ENCODE peak calls at places on chromosomes 3 and 15, in ten cellular contexts. N is osteoblast; Z is trophoblast cell; Y is adrenal gland; B is HepG2; O is neuronal stem cell; F is CD4-positive, CD25-positive, alpha-beta regulatory T cell; S is pancreas; G is effector memory CD4-positive, alpha-beta T cell; U is heart left ventricle. M is an unnamed sample.

GRCh38 chr3:59006791-59007517 is 42.9 kb downstream of the CFAP20DC start:
- DNase-seq in N (no peak), Z (no peak), Y (peak; percentile 51), B (no peak), O (no peak), F (no peak), S (peak; percentile 39), G (no peak), U (peak; percentile 48), M (no peak)

GRCh38 chr3:192433704-192434103 is 293.6 kb downstream of the FGF12 start:
- DNase-seq in N (no peak), Z (no peak), Y (no peak), B (no peak), O (no peak), F (no peak), S (peak; percentile 48), G (no peak), U (no peak), M (no peak)

GRCh38 chr15:74378853-74379252 is 11.4 kb upstream of the CYP11A1 start:
- DNase-seq in N (peak; percentile 80), Z (peak; percentile 99), Y (no peak), B (no peak), O (no peak), F (peak; percentile 16), S (no peak), G (no peak), U (no peak), M (no peak)

GRCh38 chr15:29364429-29365078 is 94.9 kb upstream of the NSMCE3 start:
- DNase-seq in N (peak; percentile 90), Z (peak; percentile 34), Y (no peak), B (peak; percentile 4), O (no peak), F (no peak), S (no peak), G (no peak), U (no peak), M (no peak)

GRCh38 chr3:3800685-3801509 is 1.7 kb downstream of the LRRN1 start:
- DNase-seq in N (no peak), Z (peak; percentile 13), Y (no peak), B (no peak), O (peak; percentile 32), F (no peak), S (peak; percentile 40), G (no peak), U (peak; percentile 68), M (no peak)

GRCh38 chr3:189262746-189263145 is 91.0 kb downstream of the TPRG1 start:
- DNase-seq in N (no peak), Z (no peak), Y (no peak), B (no peak), O (no peak), F (no peak), S (no peak), G (no peak), U (peak; percentile 60), M (no peak)

GRCh38 chr15:77018796-77019475 is 24.0 kb downstream of the PSTPIP1 start:
- DNase-seq in N (no peak), Z (no peak), Y (no peak), B (no peak), O (no peak), F (no peak), S (no peak), G (no peak), U (peak; percentile 37), M (no peak)

GRCh38 chr3:137692803-137693431 is 71.2 kb upstream of the SOX14 start:
- DNase-seq in N (no peak), Z (peak; percentile 73), Y (peak; percentile 31), B (peak; percentile 31), O (peak; percentile 45), F (no peak), S (no peak), G (no peak), U (no peak), M (no peak)

GRCh38 chr3:185763347-185764010 is 61.4 kb downstream of the IGF2BP2 start:
- DNase-seq in N (no peak), Z (peak; percentile 92), Y (no peak), B (no peak), O (no peak), F (no peak), S (no peak), G (no peak), U (no peak), M (no peak)

GRCh38 chr3:185760550-185760949 is 64.3 kb downstream of the IGF2BP2 start:
- DNase-seq in N (peak; percentile 30), Z (peak; percentile 33), Y (no peak), B (no peak), O (no peak), F (no peak), S (no peak), G (no peak), U (no peak), M (no peak)

GRCh38 chr3:185766645-185767323 is 58.1 kb downstream of the IGF2BP2 start:
- DNase-seq in N (no peak), Z (peak; percentile 64), Y (no peak), B (no peak), O (no peak), F (no peak), S (no peak), G (no peak), U (no peak), M (no peak)

GRCh38 chr3:185767324-185767688 is 57.5 kb downstream of the IGF2BP2 start:
- DNase-seq in N (no peak), Z (no peak), Y (no peak), B (no peak), O (no peak), F (no peak), S (no peak), G (no peak), U (no peak), M (no peak)

DNA sequence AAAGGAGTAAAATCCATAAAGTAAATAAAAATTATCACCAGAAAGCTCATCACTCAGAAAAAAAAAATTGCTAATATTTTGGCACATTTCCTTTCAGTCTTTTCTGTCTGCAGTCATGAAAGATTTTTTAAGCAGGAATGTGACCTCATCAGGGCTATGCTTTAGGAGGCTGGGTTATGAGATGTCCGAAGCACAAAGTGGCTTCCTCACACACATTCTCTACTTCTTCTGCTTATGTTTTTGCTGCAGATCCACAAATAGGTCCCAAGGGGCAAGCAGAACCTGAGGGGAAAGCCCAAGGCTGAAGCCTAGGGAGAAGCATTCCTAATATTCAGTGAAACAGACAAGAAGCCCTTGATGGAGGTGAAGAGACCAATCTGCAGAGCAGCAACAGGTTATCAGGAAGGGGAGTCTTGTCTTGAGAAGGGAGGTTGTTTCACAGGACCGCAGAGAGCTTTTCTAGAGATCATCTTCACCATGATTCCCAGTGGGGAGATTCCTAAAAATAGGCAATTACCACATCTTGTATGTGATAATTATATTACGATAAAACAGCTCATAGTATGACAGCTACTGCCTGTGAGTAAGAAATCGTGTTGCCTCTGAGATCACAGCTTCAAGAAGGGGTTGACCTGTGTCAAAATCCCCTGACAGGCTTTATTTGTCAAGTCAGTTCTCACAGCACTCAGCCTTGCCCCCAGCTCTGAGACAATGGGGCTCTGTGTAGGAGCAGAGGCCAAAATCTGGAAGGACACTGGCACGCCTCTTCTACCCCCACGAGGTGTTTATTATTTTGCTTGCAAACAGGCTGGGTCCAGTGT is 60.5 kb downstream of the IGF2BP2 start:
- DNase-seq in N (no peak), Z (peak; percentile 34), Y (no peak), B (no peak), O (peak; percentile 32), F (no peak), S (no peak), G (no peak), U (no peak), M (no peak)
- H3K27ac ChIP-seq in N (peak overlapping the region; percentile 84), Z (no peak overlapping the region), Y (peak overlapping the region; percentile 70), B (no peak overlapping the region), O (no peak overlapping the region), F (no peak overlapping the region), S (peak overlapping the region; percentile 8), G (no peak overlapping the region), U (peak overlapping the region; percentile 30), M (no peak overlapping the region)

DNA sequence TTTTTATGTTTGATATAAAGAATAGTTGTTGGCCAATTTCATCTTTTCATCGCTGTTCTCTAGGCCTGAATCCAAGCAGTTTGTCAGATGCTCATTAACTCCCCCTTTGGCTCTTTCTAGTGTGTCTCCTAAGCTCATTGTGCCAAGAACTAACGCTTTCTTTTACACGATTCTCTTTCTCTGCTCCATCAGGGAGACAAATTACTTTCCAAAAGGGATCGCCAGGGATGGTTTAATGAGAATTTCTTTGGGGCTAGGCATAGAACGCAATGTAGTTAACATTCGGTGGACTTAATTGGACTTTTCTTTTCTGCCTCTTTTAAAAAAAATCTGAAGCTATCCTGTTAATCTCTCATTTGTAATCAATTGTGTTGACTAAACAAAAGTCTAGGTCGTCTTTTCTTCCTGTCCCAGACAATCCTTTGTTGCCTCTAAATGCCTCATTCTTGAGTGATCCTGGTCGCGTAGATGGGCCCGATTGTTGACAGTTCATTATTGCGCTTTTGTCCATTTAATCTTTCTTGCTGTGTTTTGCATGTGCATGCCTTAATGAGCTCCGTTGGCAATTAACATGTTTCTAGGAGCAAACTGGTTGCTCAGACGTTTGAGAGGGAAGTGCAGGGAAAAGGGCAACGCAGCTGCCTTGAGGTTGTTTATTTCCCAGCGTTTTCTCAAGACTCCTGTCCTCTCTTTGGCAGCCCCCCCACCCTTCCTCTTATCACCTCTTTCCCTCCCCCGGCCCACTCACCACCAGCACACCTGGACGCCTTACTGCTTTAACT is 7.8 kb downstream of the FEZF2 start:
- DNase-seq in N (no peak), Z (no peak), Y (no peak), B (no peak), O (peak; percentile 97), F (no peak), S (no peak), G (no peak), U (no peak), M (no peak)
- H3K4me3 ChIP-seq in N (no peak overlapping the region), Z (no peak overlapping the region), Y (no peak overlapping the region), B (no peak overlapping the region), O (no peak overlapping the region), F (no peak overlapping the region), S (no peak overlapping the region), G (no peak overlapping the region), U (no peak overlapping the region), M (no peak overlapping the region)

GRCh38 chr3:111605493-111605892 is 10.3 kb upstream of the ZBED2 start:
- DNase-seq in N (no peak), Z (no peak), Y (no peak), B (no peak), O (no peak), F (no peak), S (no peak), G (no peak), U (no peak), M (no peak)
- H3K27ac ChIP-seq in N (peak overlapping the region; percentile 22), Z (no peak overlapping the region), Y (no peak overlapping the region), B (no peak overlapping the region), O (no peak overlapping the region), F (no peak overlapping the region), S (no peak overlapping the region), G (no peak overlapping the region), U (no peak overlapping the region), M (no peak overlapping the region)

DNA sequence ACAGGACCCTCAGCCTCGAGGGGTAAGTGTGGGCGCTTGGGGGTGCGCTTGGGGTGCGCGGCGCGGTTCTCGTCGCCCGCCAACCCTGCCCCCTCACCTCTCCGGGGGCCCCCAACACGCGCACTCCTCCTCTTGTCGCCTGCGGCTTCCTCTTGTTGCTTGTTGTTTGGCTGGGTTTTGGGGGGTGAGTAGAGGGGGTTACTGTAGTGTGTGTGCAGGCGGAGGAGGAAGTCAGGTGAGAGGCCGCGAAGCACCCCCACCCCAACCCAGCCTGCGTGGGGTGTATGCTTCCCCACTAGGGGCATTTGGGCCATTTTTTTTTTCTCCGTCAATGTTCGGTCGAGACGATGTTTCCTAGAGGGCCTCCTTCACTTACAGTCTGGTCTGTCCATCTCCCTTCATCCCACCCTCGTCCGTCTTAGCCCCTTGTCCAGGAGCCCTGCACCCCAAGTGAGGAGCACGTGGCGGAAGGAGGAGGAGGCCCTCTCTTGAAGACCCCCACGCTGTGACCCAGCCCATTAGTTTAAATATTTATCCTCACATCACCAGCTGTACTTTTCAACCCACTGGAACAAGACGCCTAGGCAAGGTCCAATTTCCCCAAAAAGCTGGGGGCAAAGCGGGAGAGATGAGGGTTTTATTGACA is 20.4 kb upstream of the SATB1 start:
- DNase-seq in N (peak; percentile 49), Z (no peak), Y (no peak), B (no peak), O (no peak), F (peak; percentile 67), S (peak; percentile 22), G (peak; percentile 62), U (peak; percentile 50), M (peak; percentile 95)
- H3K4me3 ChIP-seq in N (peak overlapping the region; percentile 19), Z (peak overlapping the region; percentile 78), Y (no peak overlapping the region), B (no peak overlapping the region), O (peak overlapping the region; percentile 50), F (peak overlapping the region; percentile 56), S (peak overlapping the region; percentile 31), G (peak overlapping the region; percentile 50), U (peak overlapping the region; percentile 65), M (peak overlapping the region; percentile 86)